ENCODE peak calls at places on chromosomes 16 and 17, in nine cellular contexts. One of them, this sample, is unnamed.

GRCh38 chr16:88785106-88785924 is at the start of gene PIEZO1:
- DNase-seq in A549: peak
- DNase-seq in lower leg skin: no peak
- DNase-seq in kidney tubule cell: peak
- DNase-seq in hepatocyte: peak
- DNase-seq in mucosa of descending colon: peak
- DNase-seq in fibroblast of the conjunctiva: no peak
- DNase-seq in activated CD4-positive, alpha-beta T cell treated with anti-CD3 and anti-CD28 coated beads for 1 hour: peak
- DNase-seq in OCI-LY7: peak
- DNase-seq in this sample: peak

GRCh38 chr17:61496957-61497653 is 44.9 kb downstream of the TBX4 start:
- DNase-seq in A549: no peak
- DNase-seq in lower leg skin: no peak
- DNase-seq in kidney tubule cell: no peak
- DNase-seq in hepatocyte: no peak
- DNase-seq in mucosa of descending colon: no peak
- DNase-seq in fibroblast of the conjunctiva: no peak
- DNase-seq in activated CD4-positive, alpha-beta T cell treated with anti-CD3 and anti-CD28 coated beads for 1 hour: no peak
- DNase-seq in OCI-LY7: no peak
- DNase-seq in this sample: no peak

GRCh38 chr17:5049314-5049819 is 14.1 kb upstream of the SLC52A1 start:
- DNase-seq in A549: no peak
- DNase-seq in lower leg skin: no peak
- DNase-seq in kidney tubule cell: peak
- DNase-seq in hepatocyte: no peak
- DNase-seq in mucosa of descending colon: peak
- DNase-seq in fibroblast of the conjunctiva: no peak
- DNase-seq in activated CD4-positive, alpha-beta T cell treated with anti-CD3 and anti-CD28 coated beads for 1 hour: peak
- DNase-seq in OCI-LY7: peak
- DNase-seq in this sample: peak

GRCh38 chr17:34565715-34566114 is 13.7 kb upstream of the TMEM132E start:
- DNase-seq in A549: no peak
- DNase-seq in lower leg skin: no peak
- DNase-seq in kidney tubule cell: no peak
- DNase-seq in hepatocyte: no peak
- DNase-seq in mucosa of descending colon: no peak
- DNase-seq in fibroblast of the conjunctiva: no peak
- DNase-seq in activated CD4-positive, alpha-beta T cell treated with anti-CD3 and anti-CD28 coated beads for 1 hour: no peak
- DNase-seq in OCI-LY7: no peak
- DNase-seq in this sample: no peak

GRCh38 chr16:22912654-22913053 is 98.7 kb downstream of the HS3ST2 start:
- DNase-seq in A549: no peak
- DNase-seq in lower leg skin: no peak
- DNase-seq in kidney tubule cell: no peak
- DNase-seq in hepatocyte: no peak
- DNase-seq in mucosa of descending colon: no peak
- DNase-seq in fibroblast of the conjunctiva: no peak
- DNase-seq in activated CD4-positive, alpha-beta T cell treated with anti-CD3 and anti-CD28 coated beads for 1 hour: no peak
- DNase-seq in OCI-LY7: no peak
- DNase-seq in this sample: no peak

GRCh38 chr17:73261952-73262675 is 434 bp upstream of the CPSF4L start:
- DNase-seq in A549: no peak
- DNase-seq in lower leg skin: no peak
- DNase-seq in kidney tubule cell: no peak
- DNase-seq in hepatocyte: peak
- DNase-seq in mucosa of descending colon: peak
- DNase-seq in fibroblast of the conjunctiva: no peak
- DNase-seq in activated CD4-positive, alpha-beta T cell treated with anti-CD3 and anti-CD28 coated beads for 1 hour: no peak
- DNase-seq in OCI-LY7: no peak
- DNase-seq in this sample: no peak

GRCh38 chr16:54123766-54124165 is 162.8 kb downstream of the IRX3 start:
- DNase-seq in A549: no peak
- DNase-seq in lower leg skin: no peak
- DNase-seq in kidney tubule cell: no peak
- DNase-seq in hepatocyte: no peak
- DNase-seq in mucosa of descending colon: no peak
- DNase-seq in fibroblast of the conjunctiva: no peak
- DNase-seq in activated CD4-positive, alpha-beta T cell treated with anti-CD3 and anti-CD28 coated beads for 1 hour: no peak
- DNase-seq in OCI-LY7: no peak
- DNase-seq in this sample: no peak

GRCh38 chr16:14181371-14182050 is 110.4 kb downstream of the MRTFB start:
- DNase-seq in A549: peak
- DNase-seq in lower leg skin: no peak
- DNase-seq in kidney tubule cell: peak
- DNase-seq in hepatocyte: no peak
- DNase-seq in mucosa of descending colon: no peak
- DNase-seq in fibroblast of the conjunctiva: peak
- DNase-seq in activated CD4-positive, alpha-beta T cell treated with anti-CD3 and anti-CD28 coated beads for 1 hour: no peak
- DNase-seq in OCI-LY7: no peak
- DNase-seq in this sample: no peak

GRCh38 chr16:55527885-55528284 is 19.0 kb downstream of the LPCAT2 start:
- DNase-seq in A549: no peak
- DNase-seq in lower leg skin: no peak
- DNase-seq in kidney tubule cell: no peak
- DNase-seq in hepatocyte: no peak
- DNase-seq in mucosa of descending colon: no peak
- DNase-seq in fibroblast of the conjunctiva: no peak
- DNase-seq in activated CD4-positive, alpha-beta T cell treated with anti-CD3 and anti-CD28 coated beads for 1 hour: no peak
- DNase-seq in OCI-LY7: no peak
- DNase-seq in this sample: no peak

GRCh38 chr16:87608400-87608985 is 6.2 kb downstream of the JPH3 start:
- DNase-seq in A549: no peak
- DNase-seq in lower leg skin: no peak
- DNase-seq in kidney tubule cell: peak
- DNase-seq in hepatocyte: peak
- DNase-seq in mucosa of descending colon: peak
- DNase-seq in fibroblast of the conjunctiva: peak
- DNase-seq in activated CD4-positive, alpha-beta T cell treated with anti-CD3 and anti-CD28 coated beads for 1 hour: no peak
- DNase-seq in OCI-LY7: peak
- DNase-seq in this sample: peak

GRCh38 chr16:89363621-89364393 is 126.6 kb downstream of the ANKRD11 start:
- DNase-seq in A549: peak
- DNase-seq in lower leg skin: peak
- DNase-seq in kidney tubule cell: peak
- DNase-seq in hepatocyte: peak
- DNase-seq in mucosa of descending colon: no peak
- DNase-seq in fibroblast of the conjunctiva: no peak
- DNase-seq in activated CD4-positive, alpha-beta T cell treated with anti-CD3 and anti-CD28 coated beads for 1 hour: peak
- DNase-seq in OCI-LY7: no peak
- DNase-seq in this sample: no peak

GRCh38 chr16:1655269-1655807 is 22.7 kb upstream of the JPT2 start:
- DNase-seq in A549: no peak
- DNase-seq in lower leg skin: no peak
- DNase-seq in kidney tubule cell: no peak
- DNase-seq in hepatocyte: no peak
- DNase-seq in mucosa of descending colon: no peak
- DNase-seq in fibroblast of the conjunctiva: no peak
- DNase-seq in activated CD4-positive, alpha-beta T cell treated with anti-CD3 and anti-CD28 coated beads for 1 hour: no peak
- DNase-seq in OCI-LY7: no peak
- DNase-seq in this sample: no peak

GRCh38 chr16:69837380-69837779 is 75.2 kb downstream of the WWP2 start:
- DNase-seq in A549: no peak
- DNase-seq in lower leg skin: no peak
- DNase-seq in kidney tubule cell: no peak
- DNase-seq in hepatocyte: no peak
- DNase-seq in mucosa of descending colon: no peak
- DNase-seq in fibroblast of the conjunctiva: no peak
- DNase-seq in activated CD4-positive, alpha-beta T cell treated with anti-CD3 and anti-CD28 coated beads for 1 hour: no peak
- DNase-seq in OCI-LY7: no peak
- DNase-seq in this sample: no peak

GRCh38 chr16:31202402-31203385 is at the start of gene PYCARD:
- DNase-seq in A549: no peak
- DNase-seq in lower leg skin: peak
- DNase-seq in kidney tubule cell: peak
- DNase-seq in hepatocyte: peak
- DNase-seq in mucosa of descending colon: peak
- DNase-seq in fibroblast of the conjunctiva: no peak
- DNase-seq in activated CD4-positive, alpha-beta T cell treated with anti-CD3 and anti-CD28 coated beads for 1 hour: no peak
- DNase-seq in OCI-LY7: peak
- DNase-seq in this sample: peak

GRCh38 chr16:53052519-53053501 is at the start of gene CHD9NB:
- DNase-seq in A549: peak
- DNase-seq in lower leg skin: peak
- DNase-seq in kidney tubule cell: peak
- DNase-seq in hepatocyte: peak
- DNase-seq in mucosa of descending colon: peak
- DNase-seq in fibroblast of the conjunctiva: peak
- DNase-seq in activated CD4-positive, alpha-beta T cell treated with anti-CD3 and anti-CD28 coated beads for 1 hour: no peak
- DNase-seq in OCI-LY7: no peak
- DNase-seq in this sample: peak

GRCh38 chr17:72077326-72077960 is 43.4 kb upstream of the SOX9 start:
- DNase-seq in A549: no peak
- DNase-seq in lower leg skin: no peak
- DNase-seq in kidney tubule cell: peak
- DNase-seq in hepatocyte: no peak
- DNase-seq in mucosa of descending colon: no peak
- DNase-seq in fibroblast of the conjunctiva: no peak
- DNase-seq in activated CD4-positive, alpha-beta T cell treated with anti-CD3 and anti-CD28 coated beads for 1 hour: no peak
- DNase-seq in OCI-LY7: no peak
- DNase-seq in this sample: no peak

GRCh38 chr17:50177983-50178834 is 12.4 kb downstream of the SGCA start:
- DNase-seq in A549: peak
- DNase-seq in lower leg skin: no peak
- DNase-seq in kidney tubule cell: peak
- DNase-seq in hepatocyte: peak
- DNase-seq in mucosa of descending colon: peak
- DNase-seq in fibroblast of the conjunctiva: no peak
- DNase-seq in activated CD4-positive, alpha-beta T cell treated with anti-CD3 and anti-CD28 coated beads for 1 hour: peak
- DNase-seq in OCI-LY7: peak
- DNase-seq in this sample: peak

GRCh38 chr16:12458591-12459400 is 344.9 kb downstream of the CPPED1 start:
- DNase-seq in A549: no peak
- DNase-seq in lower leg skin: no peak
- DNase-seq in kidney tubule cell: peak
- DNase-seq in hepatocyte: no peak
- DNase-seq in mucosa of descending colon: peak
- DNase-seq in fibroblast of the conjunctiva: no peak
- DNase-seq in activated CD4-positive, alpha-beta T cell treated with anti-CD3 and anti-CD28 coated beads for 1 hour: no peak
- DNase-seq in OCI-LY7: peak
- DNase-seq in this sample: no peak

GRCh38 chr16:86455116-86455515 is 55.2 kb upstream of the FOXF1 start:
- DNase-seq in A549: no peak
- DNase-seq in lower leg skin: no peak
- DNase-seq in kidney tubule cell: no peak
- DNase-seq in hepatocyte: peak
- DNase-seq in mucosa of descending colon: no peak
- DNase-seq in fibroblast of the conjunctiva: peak
- DNase-seq in activated CD4-positive, alpha-beta T cell treated with anti-CD3 and anti-CD28 coated beads for 1 hour: no peak
- DNase-seq in OCI-LY7: no peak
- DNase-seq in this sample: no peak

GRCh38 chr16:78097522-78097921 is 1.9 kb upstream of the WWOX start:
- DNase-seq in A549: no peak
- DNase-seq in lower leg skin: no peak
- DNase-seq in kidney tubule cell: peak
- DNase-seq in hepatocyte: no peak
- DNase-seq in mucosa of descending colon: no peak
- DNase-seq in fibroblast of the conjunctiva: no peak
- DNase-seq in activated CD4-positive, alpha-beta T cell treated with anti-CD3 and anti-CD28 coated beads for 1 hour: no peak
- DNase-seq in OCI-LY7: no peak
- DNase-seq in this sample: no peak

GRCh38 chr16:19114359-19115147 is 789 bp downstream of the ITPRIPL2 start:
- DNase-seq in A549: peak
- DNase-seq in lower leg skin: peak
- DNase-seq in kidney tubule cell: peak
- DNase-seq in hepatocyte: peak
- DNase-seq in mucosa of descending colon: peak
- DNase-seq in fibroblast of the conjunctiva: no peak
- DNase-seq in activated CD4-positive, alpha-beta T cell treated with anti-CD3 and anti-CD28 coated beads for 1 hour: no peak
- DNase-seq in OCI-LY7: no peak
- DNase-seq in this sample: no peak

GRCh38 chr16:88870608-88871348 is 4.3 kb upstream of the PABPN1L start:
- DNase-seq in A549: no peak
- DNase-seq in lower leg skin: no peak
- DNase-seq in kidney tubule cell: no peak
- DNase-seq in hepatocyte: no peak
- DNase-seq in mucosa of descending colon: no peak
- DNase-seq in fibroblast of the conjunctiva: no peak
- DNase-seq in activated CD4-positive, alpha-beta T cell treated with anti-CD3 and anti-CD28 coated beads for 1 hour: no peak
- DNase-seq in OCI-LY7: no peak
- DNase-seq in this sample: no peak

GRCh38 chr17:42819939-42820535 is 4.0 kb downstream of the BECN1 start:
- DNase-seq in A549: peak
- DNase-seq in lower leg skin: no peak
- DNase-seq in kidney tubule cell: peak
- DNase-seq in hepatocyte: peak
- DNase-seq in mucosa of descending colon: peak
- DNase-seq in fibroblast of the conjunctiva: no peak
- DNase-seq in activated CD4-positive, alpha-beta T cell treated with anti-CD3 and anti-CD28 coated beads for 1 hour: peak
- DNase-seq in OCI-LY7: peak
- DNase-seq in this sample: peak

GRCh38 chr17:55168970-55169687 is 95.6 kb upstream of the HLF start:
- DNase-seq in A549: no peak
- DNase-seq in lower leg skin: no peak
- DNase-seq in kidney tubule cell: no peak
- DNase-seq in hepatocyte: no peak
- DNase-seq in mucosa of descending colon: no peak
- DNase-seq in fibroblast of the conjunctiva: no peak
- DNase-seq in activated CD4-positive, alpha-beta T cell treated with anti-CD3 and anti-CD28 coated beads for 1 hour: no peak
- DNase-seq in OCI-LY7: peak
- DNase-seq in this sample: peak

GRCh38 chr17:20988896-20989295 is 53.9 kb downstream of the USP22 start:
- DNase-seq in A549: no peak
- DNase-seq in lower leg skin: no peak
- DNase-seq in kidney tubule cell: no peak
- DNase-seq in hepatocyte: no peak
- DNase-seq in mucosa of descending colon: no peak
- DNase-seq in fibroblast of the conjunctiva: no peak
- DNase-seq in activated CD4-positive, alpha-beta T cell treated with anti-CD3 and anti-CD28 coated beads for 1 hour: no peak
- DNase-seq in OCI-LY7: no peak
- DNase-seq in this sample: no peak

GRCh38 chr16:74936902-74937560 is 47.9 kb downstream of the WDR59 start:
- DNase-seq in A549: no peak
- DNase-seq in lower leg skin: no peak
- DNase-seq in kidney tubule cell: peak
- DNase-seq in hepatocyte: peak
- DNase-seq in mucosa of descending colon: no peak
- DNase-seq in fibroblast of the conjunctiva: no peak
- DNase-seq in activated CD4-positive, alpha-beta T cell treated with anti-CD3 and anti-CD28 coated beads for 1 hour: no peak
- DNase-seq in OCI-LY7: no peak
- DNase-seq in this sample: no peak

GRCh38 chr17:73064084-73064938 is 28.2 kb downstream of the SLC39A11 start:
- DNase-seq in A549: no peak
- DNase-seq in lower leg skin: no peak
- DNase-seq in kidney tubule cell: no peak
- DNase-seq in hepatocyte: no peak
- DNase-seq in mucosa of descending colon: no peak
- DNase-seq in fibroblast of the conjunctiva: no peak
- DNase-seq in activated CD4-positive, alpha-beta T cell treated with anti-CD3 and anti-CD28 coated beads for 1 hour: no peak
- DNase-seq in OCI-LY7: no peak
- DNase-seq in this sample: no peak

GRCh38 chr17:59848778-59849177 is 44.0 kb downstream of the TUBD1 start:
- DNase-seq in A549: no peak
- DNase-seq in lower leg skin: peak
- DNase-seq in kidney tubule cell: peak
- DNase-seq in hepatocyte: peak
- DNase-seq in mucosa of descending colon: peak
- DNase-seq in fibroblast of the conjunctiva: no peak
- DNase-seq in activated CD4-positive, alpha-beta T cell treated with anti-CD3 and anti-CD28 coated beads for 1 hour: no peak
- DNase-seq in OCI-LY7: no peak
- DNase-seq in this sample: peak

GRCh38 chr16:50532576-50532975 is 15.6 kb upstream of the NKD1 start:
- DNase-seq in A549: no peak
- DNase-seq in lower leg skin: no peak
- DNase-seq in kidney tubule cell: no peak
- DNase-seq in hepatocyte: no peak
- DNase-seq in mucosa of descending colon: no peak
- DNase-seq in fibroblast of the conjunctiva: no peak
- DNase-seq in activated CD4-positive, alpha-beta T cell treated with anti-CD3 and anti-CD28 coated beads for 1 hour: no peak
- DNase-seq in OCI-LY7: no peak
- DNase-seq in this sample: no peak

GRCh38 chr16:11072420-11073153 is 128.2 kb downstream of the CLEC16A start:
- DNase-seq in A549: no peak
- DNase-seq in lower leg skin: no peak
- DNase-seq in kidney tubule cell: no peak
- DNase-seq in hepatocyte: no peak
- DNase-seq in mucosa of descending colon: no peak
- DNase-seq in fibroblast of the conjunctiva: no peak
- DNase-seq in activated CD4-positive, alpha-beta T cell treated with anti-CD3 and anti-CD28 coated beads for 1 hour: no peak
- DNase-seq in OCI-LY7: no peak
- DNase-seq in this sample: no peak

GRCh38 chr17:73293031-73293430 is 18.8 kb downstream of the CDC42EP4 start:
- DNase-seq in A549: no peak
- DNase-seq in lower leg skin: no peak
- DNase-seq in kidney tubule cell: peak
- DNase-seq in hepatocyte: no peak
- DNase-seq in mucosa of descending colon: no peak
- DNase-seq in fibroblast of the conjunctiva: no peak
- DNase-seq in activated CD4-positive, alpha-beta T cell treated with anti-CD3 and anti-CD28 coated beads for 1 hour: no peak
- DNase-seq in OCI-LY7: no peak
- DNase-seq in this sample: no peak

This sample was measured in MM.1S.